ENCODE peak calls at places on chromosomes 5 and 9, in seven cellular contexts. Q, F, R, C, I, M and L are unnamed samples.

GRCh38 chr5:140855772-140856674 is at the start of gene PCDHA10:
- DNase-seq in Q (no peak), F (peak; percentile 37), R (no peak), C (no peak), I (no peak), M (no peak), L (no peak)

GRCh38 chr5:91098581-91098980 is 284.5 kb downstream of the ARRDC3 start:
- DNase-seq in Q (no peak), F (no peak), R (no peak), C (no peak), I (no peak), M (no peak), L (no peak)

GRCh38 chr9:107755267-107755666 is 265.7 kb upstream of the KLF4 start:
- DNase-seq in Q (no peak), F (no peak), R (no peak), C (no peak), I (no peak), M (no peak), L (no peak)

GRCh38 chr5:95113489-95113888 is 171.4 kb downstream of the MCTP1 start:
- DNase-seq in Q (no peak), F (no peak), R (no peak), C (no peak), I (no peak), M (no peak), L (no peak)

GRCh38 chr5:139014726-139015125 is 139.6 kb upstream of the LRRTM2 start:
- DNase-seq in Q (no peak), F (no peak), R (no peak), C (no peak), I (no peak), M (no peak), L (no peak)

GRCh38 chr5:177607452-177608192 is 7.7 kb downstream of the B4GALT7 start:
- DNase-seq in Q (peak; percentile 56), F (peak; percentile 45), R (peak; percentile 25), C (no peak), I (peak; percentile 40), M (peak; percentile 87), L (peak; percentile 90)

GRCh38 chr5:55599148-55600050 is 64.6 kb upstream of the PLPP1 start:
- DNase-seq in Q (no peak), F (no peak), R (no peak), C (no peak), I (no peak), M (no peak), L (no peak)

GRCh38 chr5:178120661-178121357 is 7.5 kb downstream of the N4BP3 start:
- DNase-seq in Q (peak; percentile 79), F (no peak), R (peak; percentile 17), C (peak; percentile 40), I (peak; percentile 55), M (peak; percentile 68), L (no peak)

GRCh38 chr9:134209731-134210311 is 45.5 kb upstream of the RNU6ATAC start:
- DNase-seq in Q (no peak), F (no peak), R (no peak), C (no peak), I (no peak), M (no peak), L (no peak)

GRCh38 chr9:976258-976804 is at the start of gene DMRT3:
- DNase-seq in Q (no peak), F (no peak), R (no peak), C (no peak), I (no peak), M (peak; percentile 77), L (peak; percentile 36)

GRCh38 chr5:115369430-115370144 is 73.1 kb upstream of the CCDC112 start:
- DNase-seq in Q (no peak), F (no peak), R (no peak), C (no peak), I (no peak), M (no peak), L (no peak)

GRCh38 chr9:114356792-114357191 is 27.1 kb downstream of the ORM2 start:
- DNase-seq in Q (no peak), F (no peak), R (no peak), C (no peak), I (no peak), M (no peak), L (no peak)

GRCh38 chr5:73448451-73449136 is at the start of gene FOXD1:
- DNase-seq in Q (peak; percentile 29), F (no peak), R (no peak), C (no peak), I (peak; percentile 33), M (peak; percentile 73), L (peak; percentile 70)

GRCh38 chr5:179373961-179374505 is 28.8 kb upstream of the ADAMTS2 start:
- DNase-seq in Q (no peak), F (no peak), R (no peak), C (no peak), I (no peak), M (no peak), L (no peak)

GRCh38 chr9:1732670-1733069 is 282.5 kb upstream of the SMARCA2 start:
- DNase-seq in Q (no peak), F (no peak), R (no peak), C (no peak), I (no peak), M (no peak), L (no peak)

GRCh38 chr5:74581988-74582365 is 58.6 kb downstream of the ENC1 start:
- DNase-seq in Q (no peak), F (no peak), R (no peak), C (no peak), I (no peak), M (no peak), L (no peak)

GRCh38 chr5:145101246-145101645 is 733.9 kb downstream of the PRELID2 start:
- DNase-seq in Q (no peak), F (no peak), R (no peak), C (no peak), I (no peak), M (no peak), L (peak; percentile 5)

GRCh38 chr5:150489358-150490295 is 18.3 kb upstream of the NDST1 start:
- DNase-seq in Q (peak; percentile 61), F (no peak), R (peak; percentile 32), C (no peak), I (no peak), M (no peak), L (no peak)

GRCh38 chr5:32379421-32379820 is 65.1 kb downstream of the ZFR start:
- DNase-seq in Q (no peak), F (no peak), R (no peak), C (no peak), I (no peak), M (no peak), L (no peak)

GRCh38 chr5:147857302-147858129 is 21.0 kb upstream of the SCGB3A2 start:
- DNase-seq in Q (peak; percentile 2), F (peak; percentile 0), R (peak; percentile 17), C (peak; percentile 11), I (peak; percentile 42), M (peak; percentile 73), L (peak; percentile 65)

GRCh38 chr9:130354806-130355205 is 89.2 kb downstream of the HMCN2 start:
- DNase-seq in Q (no peak), F (no peak), R (no peak), C (no peak), I (no peak), M (no peak), L (no peak)